ENCODE peak calls at places on chromosome 19, in four cellular contexts. One of them, this sample, is unnamed.

GRCh38 chr19:3466630-3467029 is 13.7 kb downstream of the SMIM24 start:
- DNase-seq in tibial artery: peak; percentile 97
- DNase-seq in body of pancreas: no peak
- DNase-seq in CD8-positive, alpha-beta memory T cell: no peak
- DNase-seq in this sample: no peak

GRCh38 chr19:39679056-39679790 is 23.5 kb downstream of the LGALS16 start:
- DNase-seq in tibial artery: no peak
- DNase-seq in body of pancreas: no peak
- DNase-seq in CD8-positive, alpha-beta memory T cell: no peak
- DNase-seq in this sample: no peak

GRCh38 chr19:50658438-50659317 is 9.4 kb downstream of the C19orf81 start:
- DNase-seq in tibial artery: no peak
- DNase-seq in body of pancreas: peak; percentile 74
- DNase-seq in CD8-positive, alpha-beta memory T cell: no peak
- DNase-seq in this sample: peak; percentile 75

GRCh38 chr19:28468701-28469459 is 744.1 kb downstream of the UQCRFS1 start:
- DNase-seq in tibial artery: no peak
- DNase-seq in body of pancreas: peak; percentile 45
- DNase-seq in CD8-positive, alpha-beta memory T cell: no peak
- DNase-seq in this sample: no peak

GRCh38 chr19:23776507-23777205 is 18.0 kb upstream of the ZNF681 start:
- DNase-seq in tibial artery: no peak
- DNase-seq in body of pancreas: no peak
- DNase-seq in CD8-positive, alpha-beta memory T cell: no peak
- DNase-seq in this sample: no peak

GRCh38 chr19:47681388-47681787 is 31.8 kb upstream of the EHD2 start:
- DNase-seq in tibial artery: no peak
- DNase-seq in body of pancreas: no peak
- DNase-seq in CD8-positive, alpha-beta memory T cell: no peak
- DNase-seq in this sample: no peak

GRCh38 chr19:8487137-8487851 is 15.1 kb downstream of the PRAM1 start:
- DNase-seq in tibial artery: no peak
- DNase-seq in body of pancreas: no peak
- DNase-seq in CD8-positive, alpha-beta memory T cell: peak; percentile 54
- DNase-seq in this sample: no peak

GRCh38 chr19:46537136-46538097 is 41.8 kb upstream of the PNMA8B start:
- DNase-seq in tibial artery: peak; percentile 68
- DNase-seq in body of pancreas: peak; percentile 60
- DNase-seq in CD8-positive, alpha-beta memory T cell: peak; percentile 39
- DNase-seq in this sample: no peak

GRCh38 chr19:40907968-40908735 is 26.1 kb upstream of the CYP2A7 start:
- DNase-seq in tibial artery: no peak
- DNase-seq in body of pancreas: peak; percentile 26
- DNase-seq in CD8-positive, alpha-beta memory T cell: peak; percentile 53
- DNase-seq in this sample: peak; percentile 77

GRCh38 chr19:31105761-31106160 is 243.5 kb downstream of the TSHZ3 start:
- DNase-seq in tibial artery: no peak
- DNase-seq in body of pancreas: no peak
- DNase-seq in CD8-positive, alpha-beta memory T cell: no peak
- DNase-seq in this sample: no peak

GRCh38 chr19:15609261-15609660 is 5.8 kb upstream of the CYP4F8 start:
- DNase-seq in tibial artery: no peak
- DNase-seq in body of pancreas: no peak
- DNase-seq in CD8-positive, alpha-beta memory T cell: no peak
- DNase-seq in this sample: no peak

GRCh38 chr19:17420267-17420924 is 549 bp downstream of the MVB12A start:
- DNase-seq in tibial artery: peak; percentile 74
- DNase-seq in body of pancreas: peak; percentile 21
- DNase-seq in CD8-positive, alpha-beta memory T cell: no peak
- DNase-seq in this sample: no peak

GRCh38 chr19:28430214-28430613 is 782.7 kb downstream of the UQCRFS1 start:
- DNase-seq in tibial artery: no peak
- DNase-seq in body of pancreas: no peak
- DNase-seq in CD8-positive, alpha-beta memory T cell: no peak
- DNase-seq in this sample: no peak

GRCh38 chr19:33740811-33741396 is 55.8 kb upstream of the KCTD15 start:
- DNase-seq in tibial artery: no peak
- DNase-seq in body of pancreas: peak; percentile 25
- DNase-seq in CD8-positive, alpha-beta memory T cell: no peak
- DNase-seq in this sample: peak; percentile 33

GRCh38 chr19:41869374-41869955 is 7.6 kb upstream of the CD79A start:
- DNase-seq in tibial artery: no peak
- DNase-seq in body of pancreas: no peak
- DNase-seq in CD8-positive, alpha-beta memory T cell: no peak
- DNase-seq in this sample: no peak

GRCh38 chr19:41476583-41476982 is 33.6 kb downstream of the ERICH4 start:
- DNase-seq in tibial artery: no peak
- DNase-seq in body of pancreas: no peak
- DNase-seq in CD8-positive, alpha-beta memory T cell: no peak
- DNase-seq in this sample: no peak

GRCh38 chr19:38912600-38913514 is 871 bp upstream of the CCER2 start:
- DNase-seq in tibial artery: no peak
- DNase-seq in body of pancreas: no peak
- DNase-seq in CD8-positive, alpha-beta memory T cell: no peak
- DNase-seq in this sample: no peak

GRCh38 chr19:3855321-3855720 is 13.5 kb downstream of the ZFR2 start:
- DNase-seq in tibial artery: no peak
- DNase-seq in body of pancreas: no peak
- DNase-seq in CD8-positive, alpha-beta memory T cell: no peak
- DNase-seq in this sample: no peak

GRCh38 chr19:49342291-49342721 is 7.1 kb downstream of the CD37 start:
- DNase-seq in tibial artery: peak; percentile 61
- DNase-seq in body of pancreas: no peak
- DNase-seq in CD8-positive, alpha-beta memory T cell: no peak
- DNase-seq in this sample: no peak

GRCh38 chr19:29622191-29623070 is 16.3 kb downstream of the POP4 start:
- DNase-seq in tibial artery: no peak
- DNase-seq in body of pancreas: no peak
- DNase-seq in CD8-positive, alpha-beta memory T cell: peak; percentile 30
- DNase-seq in this sample: no peak

GRCh38 chr19:39969681-39970423 is 1.1 kb upstream of the PSMC4 start:
- DNase-seq in tibial artery: no peak
- DNase-seq in body of pancreas: no peak
- DNase-seq in CD8-positive, alpha-beta memory T cell: peak; percentile 10
- DNase-seq in this sample: no peak

GRCh38 chr19:49869009-49869483 is 1.7 kb upstream of the PNKP start:
- DNase-seq in tibial artery: no peak
- DNase-seq in body of pancreas: no peak
- DNase-seq in CD8-positive, alpha-beta memory T cell: peak; percentile 23
- DNase-seq in this sample: no peak

GRCh38 chr19:38877781-38878574 is at the start of gene RINL:
- DNase-seq in tibial artery: no peak
- DNase-seq in body of pancreas: peak; percentile 36
- DNase-seq in CD8-positive, alpha-beta memory T cell: peak; percentile 48
- DNase-seq in this sample: no peak

GRCh38 chr19:41531438-41532311 is 44.3 kb upstream of the CEACAM21 start:
- DNase-seq in tibial artery: peak; percentile 74
- DNase-seq in body of pancreas: peak; percentile 58
- DNase-seq in CD8-positive, alpha-beta memory T cell: peak; percentile 73
- DNase-seq in this sample: no peak

GRCh38 chr19:10508707-10509106 is 5.6 kb upstream of the KEAP1 start:
- DNase-seq in tibial artery: no peak
- DNase-seq in body of pancreas: no peak
- DNase-seq in CD8-positive, alpha-beta memory T cell: no peak
- DNase-seq in this sample: no peak
- H3K27me3 ChIP-seq in tibial artery: peaks cover 22% of the 10 kb centered on the region
- H3K27me3 ChIP-seq in body of pancreas: no peaks in the 10 kb centered on the region
- H3K27me3 ChIP-seq in CD8-positive, alpha-beta memory T cell: peaks cover 8% of the 10 kb centered on the region
- H3K27me3 ChIP-seq in this sample: no peaks in the 10 kb centered on the region

DNA sequence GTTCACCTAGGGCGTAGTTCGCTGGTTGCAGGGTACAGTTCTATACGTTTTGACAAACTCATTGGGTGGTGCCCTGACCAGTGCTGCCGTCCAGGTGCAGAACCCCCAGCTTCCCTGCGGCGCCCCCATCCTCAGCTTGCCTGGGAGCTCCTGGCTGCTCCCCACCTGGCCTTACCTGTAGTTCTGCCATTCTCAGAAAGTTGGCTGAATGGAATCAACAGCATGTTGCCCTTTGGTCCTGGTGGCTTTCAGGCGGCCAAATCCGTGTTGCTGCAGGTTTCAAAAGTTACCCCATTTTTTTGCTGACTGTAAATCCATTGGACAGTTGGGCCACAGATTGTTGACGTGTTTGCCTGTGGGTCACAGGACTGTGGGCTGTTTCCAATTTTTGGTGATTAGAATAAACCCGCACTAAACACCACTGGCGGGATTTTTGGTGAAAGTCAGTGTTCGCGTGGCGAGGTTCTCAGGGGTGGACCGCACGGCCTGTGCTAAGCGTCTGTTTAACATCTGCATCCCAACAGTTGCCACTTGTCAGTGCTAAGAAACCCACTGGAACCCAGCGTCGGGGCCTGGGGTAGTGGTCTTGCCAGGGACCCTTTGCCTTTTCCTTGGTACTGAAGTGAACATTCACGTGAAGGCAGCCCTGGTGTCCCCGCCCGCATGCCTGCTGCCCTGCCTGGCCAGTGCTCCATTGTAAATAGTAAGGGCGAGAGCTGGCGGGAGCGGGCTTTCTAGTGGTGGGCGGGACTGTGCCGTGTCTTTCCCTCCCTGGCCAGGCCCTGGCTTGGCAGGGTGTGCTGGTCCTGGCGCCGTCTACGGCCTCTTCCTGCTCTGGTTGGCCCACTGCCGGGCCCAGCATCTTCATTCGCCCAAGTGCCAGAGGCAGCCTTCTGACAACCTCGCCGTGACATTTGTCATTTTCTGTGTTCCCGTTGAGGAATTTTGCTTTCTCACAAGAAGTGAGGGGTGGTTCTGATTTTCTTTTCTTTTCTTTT is 3.3 kb downstream of the DOT1L start:
- DNase-seq in tibial artery: peak; percentile 96
- DNase-seq in body of pancreas: peak; percentile 92
- DNase-seq in CD8-positive, alpha-beta memory T cell: no peak
- DNase-seq in this sample: peak; percentile 54
- H3K9me3 ChIP-seq in tibial artery: no peaks in the 10 kb centered on the region
- H3K9me3 ChIP-seq in body of pancreas: no peaks in the 10 kb centered on the region
- H3K9me3 ChIP-seq in CD8-positive, alpha-beta memory T cell: no peaks in the 10 kb centered on the region
- H3K9me3 ChIP-seq in this sample: no peaks in the 10 kb centered on the region

DNA sequence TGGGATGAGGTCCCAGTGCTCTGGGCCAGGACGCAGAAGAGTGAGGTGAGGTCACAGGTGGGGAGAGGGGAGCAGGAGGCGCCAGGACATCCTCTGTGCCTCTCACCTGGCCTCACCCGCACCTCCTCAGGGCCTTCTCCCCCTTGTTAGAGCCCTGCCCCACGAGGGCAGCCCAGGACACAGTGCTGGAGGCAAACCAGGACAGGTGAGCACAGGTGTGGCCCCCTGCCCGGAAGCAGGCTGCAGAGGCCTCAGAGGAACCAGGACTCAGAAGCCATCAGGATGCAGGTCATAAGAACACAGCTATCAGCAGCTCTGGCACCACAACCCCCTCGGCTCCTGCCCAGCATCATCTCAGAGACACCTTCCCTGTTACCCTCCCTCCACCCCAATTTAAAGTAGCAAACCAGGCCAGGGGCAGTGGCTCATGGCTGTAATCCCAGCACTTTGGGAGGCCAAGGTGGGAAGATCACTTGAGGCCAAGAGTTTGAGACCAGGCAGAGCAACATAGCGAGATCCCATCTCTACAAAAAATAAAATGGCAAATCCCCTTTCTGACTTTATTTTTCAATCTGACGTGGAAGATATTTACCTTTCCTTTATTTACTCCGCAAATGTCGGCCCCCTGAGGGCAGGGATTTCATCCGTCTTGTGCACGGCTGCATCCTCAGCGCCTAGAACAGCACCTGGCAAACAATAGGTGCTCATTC is at the start of gene CEACAM16:
- DNase-seq in tibial artery: no peak
- DNase-seq in body of pancreas: peak; percentile 64
- DNase-seq in CD8-positive, alpha-beta memory T cell: no peak
- DNase-seq in this sample: no peak
- H3K27me3 ChIP-seq in tibial artery: peaks cover 14% of the 10 kb centered on the region
- H3K27me3 ChIP-seq in body of pancreas: no peaks in the 10 kb centered on the region
- H3K27me3 ChIP-seq in CD8-positive, alpha-beta memory T cell: no peaks in the 10 kb centered on the region
- H3K27me3 ChIP-seq in this sample: no peaks in the 10 kb centered on the region

DNA sequence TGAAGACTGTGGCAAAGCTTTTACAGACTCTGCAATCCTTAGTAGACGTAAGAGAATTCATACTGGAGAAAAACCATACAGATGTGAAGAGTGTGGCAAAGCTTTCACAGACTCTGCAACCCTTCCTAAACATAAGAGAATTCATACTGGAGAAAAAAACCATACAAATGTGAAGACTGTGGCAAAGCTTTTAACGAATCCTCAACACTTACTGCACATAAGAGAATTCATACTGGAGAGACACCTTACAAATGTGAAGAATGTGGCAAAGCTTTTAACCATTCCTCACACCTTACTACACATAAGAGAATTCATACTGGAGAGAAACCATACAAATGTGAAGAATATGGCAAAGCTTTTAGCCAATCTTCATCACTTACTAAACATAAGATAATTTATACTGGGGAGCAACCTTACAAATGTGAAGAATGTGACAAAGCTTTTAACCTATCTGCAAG is 50.1 kb upstream of the ZNF98 start:
- DNase-seq in tibial artery: no peak
- DNase-seq in body of pancreas: no peak
- DNase-seq in CD8-positive, alpha-beta memory T cell: no peak
- DNase-seq in this sample: no peak
- H3K9me3 ChIP-seq in tibial artery: peaks cover 79% of the 10 kb centered on the region
- H3K9me3 ChIP-seq in body of pancreas: no peaks in the 10 kb centered on the region
- H3K9me3 ChIP-seq in CD8-positive, alpha-beta memory T cell: peaks cover 39% of the 10 kb centered on the region
- H3K9me3 ChIP-seq in this sample: peaks cover 5% of the 10 kb centered on the region

GRCh38 chr19:55083004-55083850 is 7.6 kb downstream of the EPS8L1 start:
- DNase-seq in tibial artery: no peak
- DNase-seq in body of pancreas: no peak
- DNase-seq in CD8-positive, alpha-beta memory T cell: no peak
- DNase-seq in this sample: no peak

GRCh38 chr19:55082023-55082851 is 6.6 kb downstream of the EPS8L1 start:
- DNase-seq in tibial artery: no peak
- DNase-seq in body of pancreas: no peak
- DNase-seq in CD8-positive, alpha-beta memory T cell: peak; percentile 46
- DNase-seq in this sample: peak; percentile 88

GRCh38 chr19:55085923-55086715 is 10.4 kb downstream of the EPS8L1 start:
- DNase-seq in tibial artery: no peak
- DNase-seq in body of pancreas: peak; percentile 9
- DNase-seq in CD8-positive, alpha-beta memory T cell: no peak
- DNase-seq in this sample: no peak

GRCh38 chr19:55086730-55087541 is 11.3 kb downstream of the EPS8L1 start:
- DNase-seq in tibial artery: peak; percentile 94
- DNase-seq in body of pancreas: peak; percentile 77
- DNase-seq in CD8-positive, alpha-beta memory T cell: peak; percentile 59
- DNase-seq in this sample: peak; percentile 47

GRCh38 chr19:55084416-55084815 is 8.7 kb downstream of the EPS8L1 start:
- DNase-seq in tibial artery: no peak
- DNase-seq in body of pancreas: no peak
- DNase-seq in CD8-positive, alpha-beta memory T cell: no peak
- DNase-seq in this sample: no peak
- H3K27me3 ChIP-seq in tibial artery: peaks cover 82% of the 10 kb centered on the region
- H3K27me3 ChIP-seq in body of pancreas: peaks cover 19% of the 10 kb centered on the region
- H3K27me3 ChIP-seq in CD8-positive, alpha-beta memory T cell: peaks cover 35% of the 10 kb centered on the region
- H3K27me3 ChIP-seq in this sample: no peaks in the 10 kb centered on the region

GRCh38 chr19:6916952-6917351 is 29.6 kb downstream of the ADGRE1 start:
- DNase-seq in tibial artery: no peak
- DNase-seq in body of pancreas: no peak
- DNase-seq in CD8-positive, alpha-beta memory T cell: no peak
- DNase-seq in this sample: no peak
- H3K9me3 ChIP-seq in tibial artery: peaks cover 16% of the 10 kb centered on the region
- H3K9me3 ChIP-seq in body of pancreas: no peaks in the 10 kb centered on the region
- H3K9me3 ChIP-seq in CD8-positive, alpha-beta memory T cell: no peaks in the 10 kb centered on the region
- H3K9me3 ChIP-seq in this sample: peaks cover 4% of the 10 kb centered on the region

This sample was measured in HAP-1.